ENCODE peak calls at places on chromosomes 13 and 19, in four cellular contexts. One of them, this sample, is unnamed.

GRCh38 chr19:56101746-56102535 is 19.2 kb downstream of the ZNF787 start:
- DNase-seq in SK-N-SH: no peak
- DNase-seq in A549: no peak
- DNase-seq in HepG2: no peak
- DNase-seq in this sample: no peak

GRCh38 chr19:48858984-48859710 is 9.3 kb downstream of the PLEKHA4 start:
- DNase-seq in SK-N-SH: no peak
- DNase-seq in A549: no peak
- DNase-seq in HepG2: no peak
- DNase-seq in this sample: no peak

GRCh38 chr13:35723061-35723461 is 246.6 kb upstream of the MAB21L1 start:
- DNase-seq in SK-N-SH: no peak
- DNase-seq in A549: no peak
- DNase-seq in HepG2: no peak
- DNase-seq in this sample: no peak

GRCh38 chr19:5345895-5346386 is 5.3 kb upstream of the PTPRS start:
- DNase-seq in SK-N-SH: no peak
- DNase-seq in A549: no peak
- DNase-seq in HepG2: no peak
- DNase-seq in this sample: no peak

GRCh38 chr13:99214232-99214631 is 13.6 kb downstream of the UBAC2 start:
- DNase-seq in SK-N-SH: no peak
- DNase-seq in A549: no peak
- DNase-seq in HepG2: no peak
- DNase-seq in this sample: peak; percentile 67

GRCh38 chr13:94369862-94370491 is 109.5 kb downstream of the DCT start:
- DNase-seq in SK-N-SH: no peak
- DNase-seq in A549: no peak
- DNase-seq in HepG2: no peak
- DNase-seq in this sample: no peak

GRCh38 chr19:1672038-1672768 is 19.8 kb upstream of the TCF3 start:
- DNase-seq in SK-N-SH: peak; percentile 86
- DNase-seq in A549: no peak
- DNase-seq in HepG2: no peak
- DNase-seq in this sample: no peak

GRCh38 chr13:49400755-49401659 is 42.9 kb downstream of the CAB39L start:
- DNase-seq in SK-N-SH: peak; percentile 5
- DNase-seq in A549: no peak
- DNase-seq in HepG2: no peak
- DNase-seq in this sample: no peak

GRCh38 chr13:22665531-22665930 is 515.2 kb upstream of the SGCG start:
- DNase-seq in SK-N-SH: no peak
- DNase-seq in A549: peak; percentile 17
- DNase-seq in HepG2: no peak
- DNase-seq in this sample: no peak

GRCh38 chr19:36363845-36364244 is 15.2 kb downstream of the ZFP14 start:
- DNase-seq in SK-N-SH: no peak
- DNase-seq in A549: no peak
- DNase-seq in HepG2: no peak
- DNase-seq in this sample: no peak

GRCh38 chr19:1668048-1668338 is 15.6 kb upstream of the TCF3 start:
- DNase-seq in SK-N-SH: no peak
- DNase-seq in A549: no peak
- DNase-seq in HepG2: no peak
- DNase-seq in this sample: no peak

GRCh38 chr13:27168086-27168485 is 3.5 kb downstream of the USP12 start:
- DNase-seq in SK-N-SH: no peak
- DNase-seq in A549: no peak
- DNase-seq in HepG2: no peak
- DNase-seq in this sample: no peak
- TF ChIP-seq PBX3 in SK-N-SH: no peak
- TF ChIP-seq PBX3 in A549: no peak
- TF ChIP-seq PBX3 in HepG2: no peak
- TF ChIP-seq PBX3 in this sample: no peak

GRCh38 chr19:10766681-10767201 is 48.9 kb downstream of the DNM2 start:
- DNase-seq in SK-N-SH: peak; percentile 81
- DNase-seq in A549: no peak
- DNase-seq in HepG2: no peak
- DNase-seq in this sample: no peak
- TF ChIP-seq PBX3 in SK-N-SH: no peak
- TF ChIP-seq PBX3 in A549: no peak
- TF ChIP-seq PBX3 in HepG2: no peak
- TF ChIP-seq PBX3 in this sample: no peak

DNA sequence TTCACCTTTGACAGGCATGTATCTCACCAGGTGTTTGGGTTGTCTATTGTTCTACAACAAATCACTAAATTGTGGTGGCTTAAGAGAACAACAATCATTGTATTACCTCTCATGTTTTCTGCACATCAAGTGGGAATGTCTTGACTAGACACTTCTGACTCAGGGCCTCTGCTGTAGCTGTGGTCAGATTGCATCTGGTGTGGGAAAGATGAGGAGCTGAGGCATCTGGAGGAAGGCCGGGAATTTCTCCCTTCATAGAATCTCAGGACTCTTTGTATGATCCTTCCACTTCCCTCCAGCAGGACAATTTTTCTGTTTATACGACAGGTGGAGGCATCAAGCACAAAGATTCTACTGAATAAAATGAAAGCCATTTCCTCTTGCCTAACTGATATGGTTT is 511.8 kb upstream of the NBEA start:
- DNase-seq in SK-N-SH: no peak
- DNase-seq in A549: no peak
- DNase-seq in HepG2: no peak
- DNase-seq in this sample: no peak
- TF ChIP-seq PBX3 in SK-N-SH: no peak
- TF ChIP-seq PBX3 in A549: no peak
- TF ChIP-seq PBX3 in HepG2: no peak
- TF ChIP-seq PBX3 in this sample: no peak

DNA sequence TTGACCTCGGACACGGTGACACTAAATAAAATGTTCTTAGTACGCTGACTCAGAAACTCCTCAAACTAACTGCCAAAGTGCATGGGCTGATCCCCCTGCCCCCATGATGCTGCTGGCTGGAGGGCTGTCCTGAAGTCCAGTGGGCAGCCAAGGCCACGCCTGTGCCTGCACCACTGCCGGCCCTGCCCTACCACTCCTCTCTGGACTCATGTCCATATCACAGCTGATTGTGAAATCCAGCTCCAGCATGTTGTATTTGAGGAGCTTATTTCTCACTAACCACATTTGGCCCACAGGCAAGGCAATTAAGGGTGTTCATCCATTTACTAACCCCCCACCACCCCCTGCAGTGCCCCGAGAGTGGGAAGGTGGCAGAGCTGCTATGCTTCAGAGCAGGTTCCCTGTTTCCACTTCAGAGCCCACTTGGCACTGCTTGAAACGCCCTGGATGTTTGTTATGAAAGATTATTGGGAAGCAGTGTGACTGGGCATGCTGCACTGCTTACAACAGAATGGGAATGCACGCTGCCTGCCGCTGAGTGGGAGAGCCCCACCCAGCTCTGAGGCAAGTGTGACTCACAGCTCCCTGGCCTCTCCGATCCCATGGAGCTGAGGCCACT is 114.0 kb downstream of the UQCRFS1 start:
- DNase-seq in SK-N-SH: no peak
- DNase-seq in A549: peak; percentile 69
- DNase-seq in HepG2: no peak
- DNase-seq in this sample: no peak
- TF ChIP-seq PBX3 in SK-N-SH: no peak
- TF ChIP-seq PBX3 in A549: no peak
- TF ChIP-seq PBX3 in HepG2: no peak
- TF ChIP-seq PBX3 in this sample: no peak